ENCODE peak calls at places on chromosomes 3 and 15, in four cellular contexts. B, Q, R and V are unnamed samples. For H3K9me3, the result is how much of the 10 kb centered on the place peaks cover.

GRCh38 chr3:115062412-115062956 is 84.6 kb downstream of the ZBTB20 start:
- DNase-seq in B (no peak), Q (no peak), R (no peak), V (no peak)

GRCh38 chr3:138938056-138938876 is 8.7 kb downstream of the FOXL2 start:
- DNase-seq in B (no peak), Q (no peak), R (no peak), V (no peak)

GRCh38 chr3:22907796-22908195 is 295.3 kb upstream of the UBE2E2 start:
- DNase-seq in B (no peak), Q (no peak), R (no peak), V (no peak)

GRCh38 chr15:61032600-61033286 is 196.4 kb downstream of the RORA start:
- DNase-seq in B (peak), Q (no peak), R (no peak), V (no peak)

GRCh38 chr15:78306176-78306774 is 6.9 kb upstream of the SKIC8 start:
- DNase-seq in B (no peak), Q (no peak), R (no peak), V (no peak)

GRCh38 chr3:200747-201146 is 4.2 kb downstream of the CHL1 start:
- DNase-seq in B (no peak), Q (no peak), R (no peak), V (no peak)

GRCh38 chr3:33624756-33625155 is 93.3 kb downstream of the CLASP2 start:
- DNase-seq in B (no peak), Q (no peak), R (no peak), V (no peak)

GRCh38 chr15:88450125-88450798 is 16.9 kb downstream of the MRPL46 start:
- DNase-seq in B (peak), Q (peak), R (peak), V (peak)

GRCh38 chr3:141383555-141384129 is 15.3 kb downstream of the ZBTB38 start:
- DNase-seq in B (no peak), Q (no peak), R (no peak), V (no peak)

GRCh38 chr15:74196175-74196574 is 6.4 kb downstream of the STRA6 start:
- DNase-seq in B (peak), Q (peak), R (no peak), V (no peak)

GRCh38 chr3:143637133-143637532 is 211.1 kb downstream of the SLC9A9 start:
- DNase-seq in B (no peak), Q (no peak), R (no peak), V (no peak)

GRCh38 chr3:120169407-120169806 is 75.2 kb upstream of the GSK3B start:
- DNase-seq in B (no peak), Q (no peak), R (peak), V (no peak)

GRCh38 chr3:24296441-24297205 is 198.0 kb downstream of the THRB start:
- DNase-seq in B (no peak), Q (no peak), R (no peak), V (no peak)

GRCh38 chr15:25224396-25224795 is 214.4 kb downstream of the UBE3A start:
- DNase-seq in B (no peak), Q (no peak), R (no peak), V (no peak)
- H3K9me3 ChIP-seq in B (under half), Q (under half), R (under half), V (under half)

GRCh38 chr15:25068696-25069095 is 113.9 kb downstream of the SNRPN start:
- DNase-seq in B (no peak), Q (no peak), R (no peak), V (no peak)
- H3K9me3 ChIP-seq in B (under half), Q (half or more), R (half or more), V (half or more)

GRCh38 chr15:45030743-45031142 is 7.7 kb downstream of the SORD start:
- DNase-seq in B (no peak), Q (no peak), R (no peak), V (no peak)
- H3K9me3 ChIP-seq in B (under half), Q (under half), R (under half), V (under half)

DNA sequence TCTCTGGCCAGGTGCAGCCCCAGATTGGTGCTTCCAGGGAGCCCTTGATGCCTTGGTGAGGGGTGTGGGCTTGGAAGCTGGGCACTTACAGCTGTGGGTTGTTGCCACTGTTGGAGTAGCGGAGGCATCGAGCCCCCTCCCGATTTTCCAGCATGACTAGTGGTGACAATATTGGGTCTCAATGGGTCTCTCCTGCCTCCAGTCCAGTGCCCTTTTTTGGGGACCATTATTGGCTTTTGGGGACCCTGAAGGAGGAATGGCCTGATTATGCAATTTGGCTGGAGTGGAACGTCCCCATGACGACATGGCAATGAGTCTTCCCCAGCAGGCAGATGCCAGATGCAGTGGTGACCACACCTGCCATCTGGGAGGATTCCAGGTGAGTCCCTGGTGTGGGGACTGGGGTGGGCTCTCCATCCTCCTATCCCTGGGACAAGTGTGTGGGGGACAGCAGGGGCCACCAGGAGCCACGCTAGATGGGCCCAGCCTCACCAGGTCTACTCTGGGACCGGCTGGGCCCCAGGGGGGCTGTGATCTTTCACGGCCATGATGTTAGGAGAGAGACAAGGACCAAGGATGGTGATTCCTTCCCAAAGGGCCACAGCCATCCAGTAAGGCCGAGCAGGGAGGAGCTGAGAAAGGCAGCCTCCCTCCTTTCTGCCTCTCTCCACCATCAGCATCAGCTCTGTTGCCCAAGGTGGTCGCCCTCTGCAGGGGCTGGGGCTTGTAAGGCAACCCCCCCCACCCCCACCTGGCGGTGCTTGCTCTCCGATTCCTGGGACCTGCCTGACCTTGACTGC is 196.8 kb downstream of the GOLGA6L6 start:
- DNase-seq in B (no peak), Q (no peak), R (no peak), V (no peak)
- H3K9me3 ChIP-seq in B (under half), Q (under half), R (under half), V (under half)